ENCODE peak calls at places on chromosome 15, in ten cellular contexts. One of them, this sample, is unnamed. For H3K36me3 and H3K4me1, the result is how much of the 10 kb centered on the place peaks cover.

GRCh38 chr15:56031836-56032235 is 38.4 kb upstream of the NEDD4 start:
- DNase-seq in upper lobe of right lung: no peak
- DNase-seq in neuronal stem cell: no peak
- DNase-seq in HCT116: no peak
- DNase-seq in spleen: no peak
- DNase-seq in GM23248: no peak
- DNase-seq in colonic mucosa: no peak
- DNase-seq in ovary: no peak
- DNase-seq in Peyer's patch: no peak
- DNase-seq in tibial nerve: no peak
- DNase-seq in this sample: no peak

GRCh38 chr15:59997070-59997701 is 6.9 kb upstream of the FOXB1 start:
- DNase-seq in colonic mucosa: no peak
- DNase-seq in HCT116: no peak
- DNase-seq in upper lobe of right lung: no peak
- DNase-seq in ovary: no peak
- DNase-seq in tibial nerve: no peak
- DNase-seq in Peyer's patch: no peak
- DNase-seq in neuronal stem cell: peak
- DNase-seq in spleen: no peak
- DNase-seq in GM23248: no peak
- DNase-seq in this sample: peak

GRCh38 chr15:37055481-37055880 is 44.9 kb downstream of the MEIS2 start:
- DNase-seq in colonic mucosa: no peak
- DNase-seq in tibial nerve: no peak
- DNase-seq in HCT116: no peak
- DNase-seq in spleen: no peak
- DNase-seq in upper lobe of right lung: no peak
- DNase-seq in ovary: no peak
- DNase-seq in Peyer's patch: no peak
- DNase-seq in neuronal stem cell: no peak
- DNase-seq in GM23248: no peak
- DNase-seq in this sample: no peak

GRCh38 chr15:66126057-66126855 is 127.3 kb downstream of the MEGF11 start:
- DNase-seq in neuronal stem cell: no peak
- DNase-seq in spleen: no peak
- DNase-seq in tibial nerve: no peak
- DNase-seq in upper lobe of right lung: no peak
- DNase-seq in ovary: no peak
- DNase-seq in HCT116: no peak
- DNase-seq in Peyer's patch: no peak
- DNase-seq in GM23248: no peak
- DNase-seq in colonic mucosa: no peak
- DNase-seq in this sample: no peak

GRCh38 chr15:98658831-98659699 is 10.7 kb downstream of the IGF1R start:
- DNase-seq in tibial nerve: no peak
- DNase-seq in ovary: no peak
- DNase-seq in spleen: no peak
- DNase-seq in Peyer's patch: peak
- DNase-seq in colonic mucosa: peak
- DNase-seq in upper lobe of right lung: no peak
- DNase-seq in HCT116: peak
- DNase-seq in neuronal stem cell: no peak
- DNase-seq in GM23248: peak
- DNase-seq in this sample: no peak

GRCh38 chr15:78059110-78059839 is 18.2 kb downstream of the TBC1D2B start:
- DNase-seq in tibial nerve: no peak
- DNase-seq in Peyer's patch: no peak
- DNase-seq in colonic mucosa: no peak
- DNase-seq in HCT116: no peak
- DNase-seq in neuronal stem cell: no peak
- DNase-seq in ovary: no peak
- DNase-seq in GM23248: peak
- DNase-seq in upper lobe of right lung: no peak
- DNase-seq in spleen: no peak
- DNase-seq in this sample: no peak

GRCh38 chr15:83200589-83200988 is 7.0 kb downstream of the HDGFL3 start:
- DNase-seq in tibial nerve: no peak
- DNase-seq in Peyer's patch: no peak
- DNase-seq in neuronal stem cell: no peak
- DNase-seq in HCT116: no peak
- DNase-seq in upper lobe of right lung: no peak
- DNase-seq in spleen: no peak
- DNase-seq in colonic mucosa: no peak
- DNase-seq in GM23248: peak
- DNase-seq in ovary: no peak
- DNase-seq in this sample: no peak

GRCh38 chr15:75736256-75736655 is 23.6 kb upstream of the CSPG4 start:
- DNase-seq in tibial nerve: no peak
- DNase-seq in colonic mucosa: no peak
- DNase-seq in GM23248: no peak
- DNase-seq in neuronal stem cell: no peak
- DNase-seq in upper lobe of right lung: peak
- DNase-seq in Peyer's patch: no peak
- DNase-seq in ovary: no peak
- DNase-seq in spleen: peak
- DNase-seq in HCT116: no peak
- DNase-seq in this sample: no peak

GRCh38 chr15:70486451-70487379 is 276.6 kb downstream of the UACA start:
- DNase-seq in HCT116: no peak
- DNase-seq in ovary: no peak
- DNase-seq in upper lobe of right lung: peak
- DNase-seq in GM23248: peak
- DNase-seq in tibial nerve: no peak
- DNase-seq in colonic mucosa: no peak
- DNase-seq in neuronal stem cell: no peak
- DNase-seq in spleen: peak
- DNase-seq in Peyer's patch: peak
- DNase-seq in this sample: no peak

GRCh38 chr15:82970696-82971095 is 15.3 kb upstream of the RAMAC start:
- DNase-seq in HCT116: no peak
- DNase-seq in neuronal stem cell: no peak
- DNase-seq in spleen: no peak
- DNase-seq in Peyer's patch: no peak
- DNase-seq in colonic mucosa: no peak
- DNase-seq in tibial nerve: no peak
- DNase-seq in GM23248: no peak
- DNase-seq in ovary: no peak
- DNase-seq in upper lobe of right lung: no peak
- DNase-seq in this sample: no peak

GRCh38 chr15:60763668-60764067 is 284.7 kb upstream of the ICE2 start:
- DNase-seq in tibial nerve: no peak
- DNase-seq in Peyer's patch: no peak
- DNase-seq in upper lobe of right lung: no peak
- DNase-seq in HCT116: no peak
- DNase-seq in spleen: no peak
- DNase-seq in colonic mucosa: no peak
- DNase-seq in neuronal stem cell: no peak
- DNase-seq in ovary: no peak
- DNase-seq in GM23248: no peak
- DNase-seq in this sample: no peak

GRCh38 chr15:46580487-46580886 is 945.7 kb downstream of the SQOR start:
- DNase-seq in colonic mucosa: no peak
- DNase-seq in spleen: no peak
- DNase-seq in upper lobe of right lung: no peak
- DNase-seq in tibial nerve: no peak
- DNase-seq in ovary: no peak
- DNase-seq in GM23248: no peak
- DNase-seq in neuronal stem cell: no peak
- DNase-seq in HCT116: no peak
- DNase-seq in Peyer's patch: no peak
- DNase-seq in this sample: no peak

DNA sequence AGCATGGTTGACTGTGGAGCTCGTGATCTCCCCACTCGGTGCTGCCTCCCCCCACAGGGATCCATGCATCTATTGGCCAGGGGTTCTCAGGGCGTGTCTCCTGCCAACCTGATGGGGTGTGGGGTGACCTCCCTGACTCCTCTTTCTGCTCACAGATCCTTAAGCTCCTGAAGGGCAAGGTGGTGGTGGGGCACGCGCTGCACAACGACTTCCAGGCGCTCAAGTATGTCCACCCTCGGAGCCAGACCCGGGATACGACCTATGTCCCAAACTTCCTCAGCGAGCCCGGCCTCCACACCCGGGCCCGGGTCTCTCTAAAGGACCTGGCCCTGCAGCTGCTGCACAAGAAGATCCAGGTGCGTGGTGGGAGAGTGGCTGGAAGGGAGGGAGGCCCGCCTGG is 7.9 kb downstream of the AEN start:
- DNase-seq in colonic mucosa: no peak
- DNase-seq in HCT116: no peak
- DNase-seq in Peyer's patch: no peak
- DNase-seq in ovary: no peak
- DNase-seq in GM23248: no peak
- DNase-seq in neuronal stem cell: no peak
- DNase-seq in spleen: peak
- DNase-seq in upper lobe of right lung: no peak
- DNase-seq in tibial nerve: no peak
- DNase-seq in this sample: no peak
- H3K36me3 ChIP-seq in colonic mucosa: under half
- H3K36me3 ChIP-seq in HCT116: under half
- H3K36me3 ChIP-seq in Peyer's patch: under half
- H3K36me3 ChIP-seq in ovary: under half
- H3K36me3 ChIP-seq in GM23248: half or more
- H3K36me3 ChIP-seq in neuronal stem cell: half or more
- H3K36me3 ChIP-seq in spleen: under half
- H3K36me3 ChIP-seq in upper lobe of right lung: half or more
- H3K36me3 ChIP-seq in tibial nerve: under half
- H3K36me3 ChIP-seq in this sample: under half

GRCh38 chr15:67127334-67127664 is 61.9 kb downstream of the SMAD3 start:
- DNase-seq in spleen: no peak
- DNase-seq in colonic mucosa: peak
- DNase-seq in neuronal stem cell: no peak
- DNase-seq in ovary: peak
- DNase-seq in tibial nerve: no peak
- DNase-seq in Peyer's patch: peak
- DNase-seq in HCT116: no peak
- DNase-seq in GM23248: no peak
- DNase-seq in upper lobe of right lung: no peak
- DNase-seq in this sample: no peak

GRCh38 chr15:67125589-67126502 is 60.4 kb downstream of the SMAD3 start:
- DNase-seq in neuronal stem cell: no peak
- DNase-seq in spleen: peak
- DNase-seq in HCT116: peak
- DNase-seq in ovary: peak
- DNase-seq in GM23248: peak
- DNase-seq in Peyer's patch: peak
- DNase-seq in tibial nerve: peak
- DNase-seq in upper lobe of right lung: no peak
- DNase-seq in colonic mucosa: no peak
- DNase-seq in this sample: no peak

GRCh38 chr15:67126551-67127333 is 61.3 kb downstream of the SMAD3 start:
- DNase-seq in HCT116: no peak
- DNase-seq in GM23248: peak
- DNase-seq in colonic mucosa: peak
- DNase-seq in ovary: no peak
- DNase-seq in neuronal stem cell: no peak
- DNase-seq in Peyer's patch: no peak
- DNase-seq in tibial nerve: no peak
- DNase-seq in spleen: peak
- DNase-seq in upper lobe of right lung: no peak
- DNase-seq in this sample: no peak

GRCh38 chr15:67130166-67130565 is 64.8 kb downstream of the SMAD3 start:
- DNase-seq in Peyer's patch: peak
- DNase-seq in GM23248: no peak
- DNase-seq in upper lobe of right lung: no peak
- DNase-seq in neuronal stem cell: no peak
- DNase-seq in tibial nerve: no peak
- DNase-seq in spleen: no peak
- DNase-seq in ovary: no peak
- DNase-seq in colonic mucosa: no peak
- DNase-seq in HCT116: no peak
- DNase-seq in this sample: no peak

DNA sequence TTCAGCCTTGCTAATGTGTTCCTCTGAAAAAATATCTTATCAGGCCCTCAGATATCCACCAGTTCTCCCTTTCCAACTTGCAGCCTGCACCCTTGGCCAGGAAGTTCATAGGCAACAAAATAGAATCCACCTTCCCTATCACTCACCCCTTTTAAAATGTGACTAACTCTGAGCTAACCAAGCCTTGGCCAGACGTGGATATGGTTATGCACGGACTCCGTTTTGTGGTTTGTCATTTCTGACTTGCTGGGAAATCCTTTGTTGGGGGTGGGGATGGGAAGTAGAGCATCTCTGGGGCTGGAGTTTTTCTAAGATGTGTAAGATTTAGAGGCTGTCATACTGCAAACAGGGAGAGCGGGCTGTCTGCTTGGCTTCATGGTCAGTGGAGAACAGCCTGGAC is 62.5 kb downstream of the SMAD3 start:
- DNase-seq in colonic mucosa: no peak
- DNase-seq in GM23248: peak
- DNase-seq in ovary: peak
- DNase-seq in spleen: no peak
- DNase-seq in tibial nerve: no peak
- DNase-seq in HCT116: peak
- DNase-seq in Peyer's patch: peak
- DNase-seq in neuronal stem cell: no peak
- DNase-seq in upper lobe of right lung: no peak
- DNase-seq in this sample: no peak
- H3K4me1 ChIP-seq in colonic mucosa: under half
- H3K4me1 ChIP-seq in GM23248: half or more
- H3K4me1 ChIP-seq in ovary: half or more
- H3K4me1 ChIP-seq in spleen: half or more
- H3K4me1 ChIP-seq in tibial nerve: under half
- H3K4me1 ChIP-seq in HCT116: half or more
- H3K4me1 ChIP-seq in Peyer's patch: under half
- H3K4me1 ChIP-seq in neuronal stem cell: under half
- H3K4me1 ChIP-seq in upper lobe of right lung: half or more
- H3K4me1 ChIP-seq in this sample: half or more

GRCh38 chr15:43751885-43752284 is 5.6 kb downstream of the PDIA3 start:
- DNase-seq in Peyer's patch: no peak
- DNase-seq in GM23248: no peak
- DNase-seq in HCT116: no peak
- DNase-seq in ovary: no peak
- DNase-seq in colonic mucosa: no peak
- DNase-seq in tibial nerve: no peak
- DNase-seq in neuronal stem cell: no peak
- DNase-seq in spleen: no peak
- DNase-seq in upper lobe of right lung: no peak
- DNase-seq in this sample: no peak

GRCh38 chr15:43748376-43748775 is 2.1 kb downstream of the PDIA3 start:
- DNase-seq in tibial nerve: no peak
- DNase-seq in HCT116: no peak
- DNase-seq in Peyer's patch: no peak
- DNase-seq in neuronal stem cell: no peak
- DNase-seq in spleen: no peak
- DNase-seq in GM23248: peak
- DNase-seq in ovary: no peak
- DNase-seq in colonic mucosa: no peak
- DNase-seq in upper lobe of right lung: no peak
- DNase-seq in this sample: peak

GRCh38 chr15:43749690-43750345 is 3.6 kb downstream of the PDIA3 start:
- DNase-seq in ovary: no peak
- DNase-seq in Peyer's patch: peak
- DNase-seq in spleen: peak
- DNase-seq in neuronal stem cell: no peak
- DNase-seq in HCT116: no peak
- DNase-seq in GM23248: peak
- DNase-seq in tibial nerve: no peak
- DNase-seq in upper lobe of right lung: no peak
- DNase-seq in colonic mucosa: no peak
- DNase-seq in this sample: peak
- H3K27ac ChIP-seq in ovary: no peak
- H3K27ac ChIP-seq in Peyer's patch: peak
- H3K27ac ChIP-seq in spleen: peak
- H3K27ac ChIP-seq in neuronal stem cell: no peak
- H3K27ac ChIP-seq in HCT116: no peak
- H3K27ac ChIP-seq in GM23248: peak
- H3K27ac ChIP-seq in tibial nerve: no peak
- H3K27ac ChIP-seq in upper lobe of right lung: peak
- H3K27ac ChIP-seq in colonic mucosa: peak
- H3K27ac ChIP-seq in this sample: peak

GRCh38 chr15:84782346-84782745 is 34.0 kb downstream of the ZNF592 start:
- DNase-seq in spleen: no peak
- DNase-seq in Peyer's patch: no peak
- DNase-seq in colonic mucosa: no peak
- DNase-seq in GM23248: no peak
- DNase-seq in tibial nerve: no peak
- DNase-seq in ovary: no peak
- DNase-seq in HCT116: no peak
- DNase-seq in upper lobe of right lung: no peak
- DNase-seq in neuronal stem cell: no peak
- DNase-seq in this sample: no peak
- H3K36me3 ChIP-seq in spleen: under half
- H3K36me3 ChIP-seq in Peyer's patch: half or more
- H3K36me3 ChIP-seq in colonic mucosa: under half
- H3K36me3 ChIP-seq in GM23248: under half
- H3K36me3 ChIP-seq in tibial nerve: under half
- H3K36me3 ChIP-seq in ovary: under half
- H3K36me3 ChIP-seq in HCT116: under half
- H3K36me3 ChIP-seq in upper lobe of right lung: half or more
- H3K36me3 ChIP-seq in neuronal stem cell: under half
- H3K36me3 ChIP-seq in this sample: under half

This sample was measured in CD4-positive, alpha-beta memory T cell.